ENCODE peak calls at places on chromosomes 11 and 22, in four cellular contexts. One of them, this sample, is unnamed.

GRCh38 chr11:1862588-1863351 is 9.9 kb downstream of the LSP1 start:
- DNase-seq in H1: no peak
- DNase-seq in mesendoderm: no peak
- DNase-seq in IMR-90: no peak
- DNase-seq in this sample: no peak

GRCh38 chr11:17476317-17477083 is at the start of gene ABCC8:
- DNase-seq in mesendoderm: peak; percentile 33
- DNase-seq in H1: no peak
- DNase-seq in IMR-90: no peak
- DNase-seq in this sample: peak; percentile 55

GRCh38 chr22:20244744-20245576 is 23.2 kb downstream of the RTN4R start:
- DNase-seq in IMR-90: no peak
- DNase-seq in H1: no peak
- DNase-seq in mesendoderm: no peak
- DNase-seq in this sample: no peak

GRCh38 chr22:49849161-49850020 is 4.3 kb upstream of the ZBED4 start:
- DNase-seq in mesendoderm: no peak
- DNase-seq in IMR-90: no peak
- DNase-seq in H1: no peak
- DNase-seq in this sample: no peak

GRCh38 chr11:47441421-47441820 is 7.5 kb downstream of the RAPSN start:
- DNase-seq in IMR-90: no peak
- DNase-seq in mesendoderm: no peak
- DNase-seq in H1: no peak
- DNase-seq in this sample: no peak

GRCh38 chr22:45290410-45290936 is 5.7 kb downstream of the UPK3A start:
- DNase-seq in mesendoderm: peak; percentile 65
- DNase-seq in IMR-90: peak; percentile 83
- DNase-seq in H1: no peak
- DNase-seq in this sample: peak; percentile 63

GRCh38 chr11:13889566-13890214 is 72.8 kb upstream of the SPON1 start:
- DNase-seq in mesendoderm: no peak
- DNase-seq in H1: no peak
- DNase-seq in IMR-90: no peak
- DNase-seq in this sample: no peak

GRCh38 chr11:68038718-68039525 is at the start of gene TCIRG1:
- DNase-seq in IMR-90: peak; percentile 70
- DNase-seq in H1: peak; percentile 47
- DNase-seq in mesendoderm: peak; percentile 89
- DNase-seq in this sample: peak; percentile 90

GRCh38 chr11:128503231-128503991 is 83.9 kb downstream of the ETS1 start:
- DNase-seq in mesendoderm: peak; percentile 66
- DNase-seq in IMR-90: peak; percentile 96
- DNase-seq in H1: no peak
- DNase-seq in this sample: no peak

GRCh38 chr11:128502736-128503135 is 84.6 kb downstream of the ETS1 start:
- DNase-seq in mesendoderm: no peak
- DNase-seq in H1: no peak
- DNase-seq in IMR-90: peak; percentile 96
- DNase-seq in this sample: no peak

GRCh38 chr11:128501008-128501407 is 86.3 kb downstream of the ETS1 start:
- DNase-seq in mesendoderm: no peak
- DNase-seq in H1: no peak
- DNase-seq in IMR-90: no peak
- DNase-seq in this sample: no peak

GRCh38 chr11:128500488-128500887 is 86.9 kb downstream of the ETS1 start:
- DNase-seq in IMR-90: peak; percentile 62
- DNase-seq in mesendoderm: no peak
- DNase-seq in H1: no peak
- DNase-seq in this sample: no peak

GRCh38 chr11:128501576-128502549 is 85.5 kb downstream of the ETS1 start:
- DNase-seq in mesendoderm: peak; percentile 43
- DNase-seq in H1: no peak
- DNase-seq in IMR-90: peak; percentile 77
- DNase-seq in this sample: no peak
- H3K56ac ChIP-seq in mesendoderm: peak overlapping the region; percentile 35
- H3K56ac ChIP-seq in H1: no peak overlapping the region
- H3K56ac ChIP-seq in IMR-90: no peak overlapping the region
- H3K56ac ChIP-seq in this sample: no peak overlapping the region

GRCh38 chr11:72850832-72851231 is 36.6 kb downstream of the ATG16L2 start:
- DNase-seq in mesendoderm: no peak
- DNase-seq in H1: no peak
- DNase-seq in IMR-90: no peak
- DNase-seq in this sample: no peak

GRCh38 chr11:72844356-72844755 is 30.1 kb downstream of the ATG16L2 start:
- DNase-seq in H1: no peak
- DNase-seq in IMR-90: peak; percentile 89
- DNase-seq in mesendoderm: no peak
- DNase-seq in this sample: no peak

GRCh38 chr11:72851726-72852125 is 37.5 kb downstream of the ATG16L2 start:
- DNase-seq in H1: no peak
- DNase-seq in IMR-90: no peak
- DNase-seq in mesendoderm: no peak
- DNase-seq in this sample: no peak

GRCh38 chr11:72848846-72849466 is 34.7 kb downstream of the ATG16L2 start:
- DNase-seq in H1: no peak
- DNase-seq in mesendoderm: peak; percentile 56
- DNase-seq in IMR-90: peak; percentile 60
- DNase-seq in this sample: peak; percentile 46
- H4K5ac ChIP-seq in H1: no peak overlapping the region
- H4K5ac ChIP-seq in mesendoderm: no peak overlapping the region
- H4K5ac ChIP-seq in IMR-90: no peak overlapping the region
- H4K5ac ChIP-seq in this sample: no peak overlapping the region

DNA sequence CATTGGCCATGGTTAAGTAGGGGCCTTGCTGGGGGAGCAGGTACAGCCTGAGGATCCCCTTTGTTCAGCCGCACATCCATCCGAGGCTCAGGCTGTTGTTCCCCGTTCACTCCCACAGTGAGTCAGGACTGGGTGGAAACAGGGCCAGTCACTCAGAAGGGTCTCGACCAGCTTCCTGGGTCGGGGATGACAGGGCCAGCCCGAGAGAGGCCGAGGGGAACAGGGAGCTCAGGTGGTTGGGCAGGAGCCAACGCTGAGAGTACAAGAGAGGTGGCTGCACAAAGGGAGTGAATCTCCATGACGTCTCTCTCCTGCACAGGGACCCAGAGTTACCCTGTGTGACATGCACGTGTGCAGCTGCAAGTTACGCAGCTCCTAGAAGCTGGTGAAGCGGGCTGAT is 97.2 kb upstream of the SHANK2 start:
- DNase-seq in mesendoderm: no peak
- DNase-seq in H1: no peak
- DNase-seq in IMR-90: no peak
- DNase-seq in this sample: no peak
- H3K56ac ChIP-seq in mesendoderm: no peak overlapping the region
- H3K56ac ChIP-seq in H1: no peak overlapping the region
- H3K56ac ChIP-seq in IMR-90: no peak overlapping the region
- H3K56ac ChIP-seq in this sample: no peak overlapping the region

GRCh38 chr11:131907371-131907770 is 537.0 kb downstream of the NTM start:
- DNase-seq in H1: no peak
- DNase-seq in IMR-90: no peak
- DNase-seq in mesendoderm: no peak
- DNase-seq in this sample: no peak
- H4K5ac ChIP-seq in H1: no peak overlapping the region
- H4K5ac ChIP-seq in IMR-90: no peak overlapping the region
- H4K5ac ChIP-seq in mesendoderm: no peak overlapping the region
- H4K5ac ChIP-seq in this sample: no peak overlapping the region

DNA sequence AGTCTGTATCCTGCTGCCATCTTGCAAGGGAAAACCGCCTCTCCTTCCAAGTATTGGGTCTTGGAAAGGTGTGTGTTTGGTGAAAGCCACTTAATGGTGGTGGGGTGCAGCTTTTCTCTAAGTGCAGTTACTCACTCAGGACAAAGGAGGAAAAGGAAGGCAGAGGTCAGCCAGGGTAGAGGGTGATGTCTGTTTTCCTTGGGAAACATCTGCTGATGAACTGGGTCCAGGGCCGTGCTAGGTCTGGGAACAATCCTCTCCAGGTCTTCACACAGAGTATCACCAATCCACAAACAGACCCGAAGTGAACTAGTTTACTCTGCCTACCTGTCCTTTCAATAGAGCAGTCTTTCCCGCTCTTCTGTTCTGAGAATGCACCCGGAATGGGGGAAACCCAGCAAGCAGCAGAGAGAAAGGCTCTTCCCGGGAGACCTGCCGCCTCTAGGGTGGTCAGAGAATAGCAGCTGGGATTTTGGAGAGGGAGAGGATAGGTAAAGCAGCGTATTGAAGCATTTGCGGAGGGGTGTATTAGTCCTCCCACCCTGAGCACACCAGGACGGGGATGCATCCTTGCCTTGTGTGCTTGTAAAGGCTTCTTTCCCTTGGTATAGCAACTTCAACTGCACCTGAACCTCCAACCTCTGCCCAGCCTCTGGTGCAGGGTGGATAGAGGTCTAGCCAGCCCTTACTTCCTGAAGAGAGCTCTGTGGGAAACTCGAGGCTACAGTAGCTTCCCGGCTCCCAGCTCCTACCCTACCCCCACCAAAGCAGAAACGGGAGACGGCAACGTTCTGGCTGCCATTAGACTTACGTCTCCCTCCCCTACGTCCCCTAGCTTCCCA is 20.7 kb downstream of the LHFPL7 start:
- DNase-seq in H1: no peak
- DNase-seq in mesendoderm: peak; percentile 65
- DNase-seq in IMR-90: no peak
- DNase-seq in this sample: peak; percentile 62
- H3K56ac ChIP-seq in H1: no peak overlapping the region
- H3K56ac ChIP-seq in mesendoderm: peak overlapping the region; percentile 8
- H3K56ac ChIP-seq in IMR-90: no peak overlapping the region
- H3K56ac ChIP-seq in this sample: no peak overlapping the region

DNA sequence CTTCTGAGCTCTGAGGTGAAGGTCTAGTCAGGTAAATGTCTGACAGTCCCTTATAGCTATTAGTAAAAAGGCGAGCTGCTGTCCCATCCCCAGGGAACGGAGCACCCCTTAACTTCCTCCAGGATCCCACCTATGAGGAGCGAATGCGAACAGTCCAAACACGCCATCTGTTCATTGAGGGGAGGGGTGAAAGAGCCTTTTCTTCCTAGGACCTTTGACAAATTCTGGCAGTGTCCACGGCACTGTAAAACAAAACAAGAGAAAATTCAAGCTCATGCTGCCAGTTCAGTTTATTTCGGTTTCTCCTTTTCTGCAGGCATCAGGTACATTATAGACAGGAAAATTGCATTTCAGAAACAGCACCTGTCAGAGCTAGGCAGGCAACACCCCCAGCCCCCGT is 253.8 kb upstream of the CADM1 start:
- DNase-seq in IMR-90: no peak
- DNase-seq in mesendoderm: no peak
- DNase-seq in H1: no peak
- DNase-seq in this sample: no peak
- H4K5ac ChIP-seq in IMR-90: no peak overlapping the region
- H4K5ac ChIP-seq in mesendoderm: no peak overlapping the region
- H4K5ac ChIP-seq in H1: no peak overlapping the region
- H4K5ac ChIP-seq in this sample: no peak overlapping the region

GRCh38 chr22:37808294-37808657 is 542 bp downstream of the GCAT start:
- DNase-seq in mesendoderm: no peak
- DNase-seq in H1: no peak
- DNase-seq in IMR-90: peak; percentile 62
- DNase-seq in this sample: peak; percentile 26
- H3K56ac ChIP-seq in mesendoderm: peak overlapping the region; percentile 89
- H3K56ac ChIP-seq in H1: no peak overlapping the region
- H3K56ac ChIP-seq in IMR-90: no peak overlapping the region
- H3K56ac ChIP-seq in this sample: no peak overlapping the region

DNA sequence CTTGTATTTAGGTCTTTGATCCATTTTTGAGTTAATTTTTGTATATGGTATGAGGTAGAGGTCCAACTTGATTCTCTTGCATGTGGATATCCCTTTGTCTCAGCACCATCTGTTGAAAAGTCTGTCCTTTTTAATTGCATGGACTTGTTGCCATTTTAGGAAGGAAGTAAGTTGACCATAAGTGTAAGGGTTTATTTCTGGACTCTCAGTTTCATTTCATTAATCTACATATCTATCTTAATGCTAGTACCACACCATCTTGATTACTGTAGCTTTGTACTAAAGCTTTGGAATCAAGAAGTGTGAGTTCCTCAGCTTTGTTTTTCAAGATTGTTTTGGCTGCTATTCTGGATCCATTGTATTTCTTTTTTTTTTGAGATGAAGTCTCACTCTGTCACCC is 31.4 kb downstream of the CBL start:
- DNase-seq in H1: no peak
- DNase-seq in IMR-90: no peak
- DNase-seq in mesendoderm: no peak
- DNase-seq in this sample: no peak
- H4K5ac ChIP-seq in H1: no peak overlapping the region
- H4K5ac ChIP-seq in IMR-90: no peak overlapping the region
- H4K5ac ChIP-seq in mesendoderm: no peak overlapping the region
- H4K5ac ChIP-seq in this sample: no peak overlapping the region

This sample was measured in H9.